ENCODE peak calls at places on chromosomes 12 and 14, in ten cellular contexts. J is GM12878; R is pancreas; W is mammary epithelial cell; L is CD8-positive, alpha-beta memory T cell; V is body of pancreas; U is psoas muscle; I is gastrocnemius medialis; Y is CD4-positive, alpha-beta memory T cell; C is testis. Z is an unnamed sample.

GRCh38 chr14:105204206-105204930 is 23.3 kb upstream of the NUDT14 start:
- DNase-seq in L (no peak), V (peak), Y (no peak), J (no peak), W (peak), U (peak), R (peak), I (peak), C (peak), Z (peak)

GRCh38 chr12:56999456-56999855 is 6.9 kb downstream of the ZBTB39 start:
- DNase-seq in I (no peak), W (no peak), V (no peak), J (no peak), L (no peak), U (no peak), R (no peak), Y (no peak), C (no peak), Z (no peak)

GRCh38 chr14:67987596-67987995 is 168.0 kb downstream of the RAD51B start:
- DNase-seq in Y (no peak), L (no peak), V (no peak), C (peak), U (no peak), W (peak), J (no peak), R (no peak), I (no peak), Z (peak)

GRCh38 chr12:22380029-22380428 is 45.5 kb upstream of the ST8SIA1 start:
- DNase-seq in U (no peak), C (no peak), I (no peak), Y (no peak), J (no peak), V (no peak), R (no peak), L (no peak), W (no peak), Z (no peak)

GRCh38 chr12:131399000-131399399 is 311.9 kb upstream of the SFSWAP start:
- DNase-seq in W (no peak), R (no peak), L (no peak), Y (no peak), C (no peak), J (no peak), U (no peak), I (no peak), V (no peak), Z (no peak)

GRCh38 chr12:123253606-123254459 is 17.8 kb downstream of the CDK2AP1 start:
- DNase-seq in V (no peak), C (no peak), L (no peak), U (no peak), Y (no peak), I (peak), J (no peak), W (no peak), R (no peak), Z (peak)

GRCh38 chr12:43069768-43070221 is 480.2 kb upstream of the PRICKLE1 start:
- DNase-seq in V (peak), L (no peak), C (no peak), W (no peak), I (peak), Y (no peak), J (peak), R (peak), U (peak), Z (no peak)

GRCh38 chr12:31206038-31206670 is 119.8 kb downstream of the SINHCAF start:
- DNase-seq in Y (no peak), R (no peak), L (no peak), U (no peak), I (no peak), V (peak), J (no peak), W (peak), C (no peak), Z (peak)

GRCh38 chr12:737117-737739 is 15.2 kb upstream of the WNK1 start:
- DNase-seq in J (no peak), Y (no peak), I (no peak), C (no peak), R (no peak), W (no peak), L (no peak), V (no peak), U (no peak), Z (no peak)

GRCh38 chr12:25648460-25648859 is 95.4 kb upstream of the LMNTD1 start:
- DNase-seq in J (no peak), R (no peak), C (peak), I (peak), L (no peak), V (peak), U (no peak), W (peak), Y (no peak), Z (peak)

GRCh38 chr14:104218361-104219180 is 80.2 kb downstream of the KIF26A start:
- DNase-seq in I (no peak), V (no peak), L (no peak), U (peak), J (no peak), C (no peak), Y (no peak), R (no peak), W (no peak), Z (no peak)

GRCh38 chr12:6532051-6532926 is 2.0 kb upstream of the GAPDH start:
- DNase-seq in U (peak), L (peak), C (no peak), V (peak), J (no peak), Y (peak), R (no peak), W (peak), I (peak), Z (peak)

GRCh38 chr14:33026850-33027420 is 88.3 kb downstream of the NPAS3 start:
- DNase-seq in V (no peak), Y (no peak), U (no peak), I (no peak), J (no peak), L (no peak), C (no peak), R (peak), W (no peak), Z (peak)

GRCh38 chr12:43444940-43445564 is 107.0 kb downstream of the ADAMTS20 start:
- DNase-seq in L (peak), I (no peak), C (peak), V (peak), U (no peak), Y (no peak), R (peak), W (peak), J (peak), Z (peak)

GRCh38 chr12:118271770-118272417 is 100.8 kb downstream of the TAOK3 start:
- DNase-seq in W (peak), I (no peak), U (no peak), C (no peak), Y (no peak), V (no peak), R (no peak), L (no peak), J (no peak), Z (no peak)

GRCh38 chr12:8742501-8742900 is 44.7 kb downstream of the RIMKLB start:
- DNase-seq in Y (no peak), L (no peak), I (no peak), W (peak), U (no peak), R (no peak), C (no peak), V (no peak), J (no peak), Z (peak)

GRCh38 chr14:60656755-60657608 is 7.7 kb upstream of the SIX1 start:
- DNase-seq in C (peak), I (peak), J (peak), L (no peak), U (peak), W (peak), V (peak), Y (no peak), R (peak), Z (peak)

GRCh38 chr12:110135012-110135411 is 10.9 kb downstream of the IFT81 start:
- DNase-seq in L (no peak), J (no peak), I (no peak), Y (no peak), C (no peak), R (no peak), V (no peak), U (no peak), W (no peak), Z (peak)

GRCh38 chr12:32435921-32436710 is 36.8 kb downstream of the FGD4 start:
- DNase-seq in V (no peak), L (no peak), J (no peak), I (no peak), C (no peak), Y (no peak), W (no peak), U (no peak), R (no peak), Z (peak)

GRCh38 chr12:29437575-29437974 is 56.6 kb upstream of the ERGIC2 start:
- DNase-seq in R (no peak), Y (no peak), C (no peak), U (no peak), I (no peak), L (no peak), J (no peak), W (no peak), V (no peak), Z (no peak)
- H3K4me3 ChIP-seq in R (no peak), Y (no peak), C (no peak), U (no peak), I (no peak), L (no peak), J (no peak), W (no peak), V (no peak), Z (no peak)

DNA sequence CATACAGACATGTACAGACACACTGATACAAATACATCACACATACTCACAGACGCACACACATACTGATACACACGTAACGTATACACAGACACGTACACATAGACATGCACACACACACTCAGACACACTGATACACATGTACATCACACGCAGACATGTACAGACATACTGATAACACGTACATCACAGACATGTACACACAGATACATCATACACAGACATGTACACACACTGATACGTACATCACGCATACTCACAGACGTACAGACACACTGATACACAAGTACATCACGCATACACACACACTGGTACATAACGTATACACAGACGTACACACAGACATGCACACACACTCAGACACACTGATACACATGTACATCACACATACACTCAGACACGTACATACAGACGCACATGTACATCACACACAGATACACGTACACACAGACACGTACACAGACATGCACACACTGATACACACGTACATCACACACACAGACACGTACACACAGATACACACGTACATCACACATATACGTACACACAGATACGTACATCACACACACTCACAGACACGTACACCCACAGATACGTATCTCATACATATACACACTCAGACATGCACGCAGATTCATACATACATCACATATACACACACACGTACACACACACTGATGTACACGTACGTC is 5.1 kb downstream of the ZNF605 start:
- DNase-seq in Y (no peak), U (no peak), I (no peak), C (no peak), W (no peak), J (no peak), V (no peak), R (no peak), L (no peak), Z (no peak)
- H3K4me3 ChIP-seq in Y (no peak), U (no peak), I (no peak), C (no peak), W (no peak), J (no peak), V (no peak), R (no peak), L (no peak), Z (no peak)

GRCh38 chr14:41604793-41605534 is 1.7 kb upstream of the LRFN5 start:
- DNase-seq in W (no peak), L (no peak), I (no peak), C (peak), Y (no peak), U (peak), J (no peak), R (peak), V (no peak), Z (peak)
- H3K4me3 ChIP-seq in W (no peak), L (no peak), I (peak), C (peak), Y (no peak), U (peak), J (no peak), R (peak), V (peak), Z (peak)

DNA sequence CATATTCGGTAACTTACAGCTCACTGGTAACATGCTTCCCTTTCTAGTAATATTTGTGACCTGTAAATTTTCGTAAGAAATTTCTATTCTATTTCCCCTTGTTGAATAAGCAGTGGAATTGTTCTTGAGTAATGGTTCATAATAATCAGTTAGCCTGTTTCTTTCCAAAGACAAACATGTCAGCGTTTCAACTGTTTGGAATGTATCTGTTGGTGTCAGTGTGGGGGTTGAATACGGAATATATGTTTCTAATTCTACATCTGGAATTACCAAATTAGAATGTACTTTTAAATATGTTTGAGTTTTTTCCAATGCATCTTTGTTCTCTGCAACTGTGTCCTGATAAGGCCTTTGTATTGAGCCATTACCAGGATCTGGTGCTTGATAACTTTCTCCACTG is 2.0 kb downstream of the BBS10 start:
- DNase-seq in I (no peak), W (no peak), C (no peak), V (no peak), J (no peak), U (no peak), L (no peak), Y (no peak), R (no peak), Z (peak)
- H3K4me3 ChIP-seq in I (peak), W (no peak), C (no peak), V (no peak), J (no peak), U (no peak), L (no peak), Y (no peak), R (no peak), Z (no peak)

GRCh38 chr14:78355109-78355508 is 184.9 kb downstream of the NRXN3 start:
- DNase-seq in C (no peak), L (no peak), U (no peak), W (no peak), I (no peak), Y (no peak), V (no peak), J (no peak), R (no peak), Z (no peak)
- H3K4me3 ChIP-seq in C (no peak), L (no peak), U (no peak), W (no peak), I (no peak), Y (no peak), V (no peak), J (no peak), R (no peak), Z (no peak)

GRCh38 chr12:1795221-1795784 is 25.1 kb upstream of the LRTM2 start:
- DNase-seq in L (no peak), V (no peak), Y (no peak), W (no peak), J (no peak), C (no peak), I (no peak), U (no peak), R (peak), Z (no peak)
- H3K4me3 ChIP-seq in L (no peak), V (no peak), Y (no peak), W (no peak), J (no peak), C (no peak), I (peak), U (peak), R (no peak), Z (no peak)

GRCh38 chr14:37625597-37626595 is 30.5 kb downstream of the TTC6 start:
- DNase-seq in W (no peak), R (no peak), Y (no peak), V (no peak), J (no peak), I (no peak), L (no peak), U (no peak), C (no peak), Z (no peak)

GRCh38 chr14:37623971-37624370 is 28.5 kb downstream of the TTC6 start:
- DNase-seq in Y (no peak), W (peak), U (no peak), J (no peak), L (no peak), I (no peak), V (no peak), C (no peak), R (no peak), Z (no peak)

GRCh38 chr14:37620856-37621255 is 25.4 kb downstream of the TTC6 start:
- DNase-seq in I (no peak), L (no peak), C (no peak), Y (no peak), V (no peak), W (no peak), U (no peak), R (no peak), J (no peak), Z (no peak)

GRCh38 chr14:37623552-37623951 is 28.1 kb downstream of the TTC6 start:
- DNase-seq in W (peak), U (no peak), J (no peak), L (no peak), C (no peak), I (no peak), Y (no peak), R (no peak), V (no peak), Z (peak)

DNA sequence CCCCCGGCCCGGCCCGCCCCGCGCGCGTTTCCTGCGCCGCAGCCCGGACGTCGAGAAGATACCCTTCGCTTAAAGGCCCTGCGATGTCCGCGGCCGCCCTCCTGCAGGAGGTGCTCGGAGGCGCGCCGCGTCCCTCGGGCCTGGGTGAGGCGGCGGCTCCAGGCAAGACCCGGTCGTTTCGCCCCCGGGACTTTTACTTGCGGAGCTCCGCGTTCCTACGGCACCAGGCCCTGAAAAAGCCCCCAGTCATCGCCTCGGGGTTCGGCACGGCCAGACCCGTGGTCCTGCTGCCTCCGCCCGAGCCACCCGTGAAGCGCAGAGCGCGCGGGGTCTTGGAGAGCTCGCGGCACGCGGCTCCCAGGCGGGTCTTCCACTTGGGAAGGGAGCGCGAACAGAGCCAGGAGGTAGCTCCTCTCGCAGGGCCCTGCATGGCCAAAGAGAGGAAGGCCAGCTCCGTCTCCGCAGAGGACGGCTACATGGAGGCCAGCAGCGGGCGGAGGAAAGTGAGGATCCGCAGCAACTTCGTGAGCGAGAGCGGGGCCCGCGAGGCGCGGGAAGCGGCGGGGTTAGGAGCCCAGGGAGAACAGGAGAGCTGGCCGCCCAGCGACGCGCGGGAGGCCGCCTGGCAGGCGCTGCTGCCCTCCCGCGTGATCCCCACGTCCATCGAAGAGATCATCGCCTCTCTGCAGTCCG is 26.9 kb downstream of the TTC6 start:
- DNase-seq in U (no peak), I (no peak), J (no peak), Y (no peak), R (no peak), C (peak), V (no peak), L (no peak), W (no peak), Z (peak)
- H3K4me3 ChIP-seq in U (peak), I (peak), J (no peak), Y (no peak), R (no peak), C (peak), V (no peak), L (no peak), W (no peak), Z (peak)